ENCODE peak calls at places on chromosome 15, in nine cellular contexts. One of them, this sample, is unnamed.

GRCh38 chr15:78925956-78926743 is 18.7 kb downstream of the CTSH start:
- DNase-seq in iPS DF 6.9: no peak
- DNase-seq in esophagus muscularis mucosa: no peak
- DNase-seq in tibial nerve: no peak
- DNase-seq in GM23338: peak; percentile 24
- DNase-seq in fibroblast of lung: no peak
- DNase-seq in gastrocnemius medialis: no peak
- DNase-seq in cardiac muscle cell: no peak
- DNase-seq in IMR-90: no peak
- DNase-seq in this sample: peak; percentile 62

GRCh38 chr15:33735637-33736247 is 232.6 kb upstream of the CHRM5 start:
- DNase-seq in iPS DF 6.9: no peak
- DNase-seq in esophagus muscularis mucosa: no peak
- DNase-seq in tibial nerve: no peak
- DNase-seq in GM23338: peak; percentile 60
- DNase-seq in fibroblast of lung: peak; percentile 39
- DNase-seq in gastrocnemius medialis: no peak
- DNase-seq in cardiac muscle cell: peak; percentile 62
- DNase-seq in IMR-90: peak; percentile 41
- DNase-seq in this sample: peak; percentile 72

GRCh38 chr15:44084171-44084570 is 110.9 kb downstream of the FRMD5 start:
- DNase-seq in iPS DF 6.9: no peak
- DNase-seq in esophagus muscularis mucosa: no peak
- DNase-seq in tibial nerve: no peak
- DNase-seq in GM23338: no peak
- DNase-seq in fibroblast of lung: peak; percentile 80
- DNase-seq in gastrocnemius medialis: no peak
- DNase-seq in cardiac muscle cell: no peak
- DNase-seq in IMR-90: no peak
- DNase-seq in this sample: no peak

GRCh38 chr15:58510715-58511465 is 79.1 kb downstream of the LIPC start:
- DNase-seq in iPS DF 6.9: no peak
- DNase-seq in esophagus muscularis mucosa: no peak
- DNase-seq in tibial nerve: no peak
- DNase-seq in GM23338: no peak
- DNase-seq in fibroblast of lung: peak; percentile 42
- DNase-seq in gastrocnemius medialis: no peak
- DNase-seq in cardiac muscle cell: peak; percentile 43
- DNase-seq in IMR-90: peak; percentile 51
- DNase-seq in this sample: peak; percentile 11

GRCh38 chr15:89088605-89089315 is 504 bp downstream of the ABHD2 start:
- DNase-seq in iPS DF 6.9: no peak
- DNase-seq in esophagus muscularis mucosa: no peak
- DNase-seq in tibial nerve: no peak
- DNase-seq in GM23338: peak; percentile 42
- DNase-seq in fibroblast of lung: peak; percentile 36
- DNase-seq in gastrocnemius medialis: peak; percentile 68
- DNase-seq in cardiac muscle cell: peak; percentile 31
- DNase-seq in IMR-90: peak; percentile 34
- DNase-seq in this sample: no peak

GRCh38 chr15:85047271-85047948 is 65.8 kb downstream of the PDE8A start:
- DNase-seq in iPS DF 6.9: no peak
- DNase-seq in esophagus muscularis mucosa: no peak
- DNase-seq in tibial nerve: no peak
- DNase-seq in GM23338: peak; percentile 21
- DNase-seq in fibroblast of lung: peak; percentile 96
- DNase-seq in gastrocnemius medialis: peak; percentile 36
- DNase-seq in cardiac muscle cell: peak; percentile 96
- DNase-seq in IMR-90: peak; percentile 99
- DNase-seq in this sample: no peak

GRCh38 chr15:25737218-25737643 is 125.9 kb downstream of the ATP10A start:
- DNase-seq in iPS DF 6.9: no peak
- DNase-seq in esophagus muscularis mucosa: peak; percentile 90
- DNase-seq in tibial nerve: peak; percentile 36
- DNase-seq in GM23338: no peak
- DNase-seq in fibroblast of lung: peak; percentile 48
- DNase-seq in gastrocnemius medialis: no peak
- DNase-seq in cardiac muscle cell: no peak
- DNase-seq in IMR-90: peak; percentile 41
- DNase-seq in this sample: no peak

GRCh38 chr15:51499379-51499976 is 123.1 kb downstream of the DMXL2 start:
- DNase-seq in iPS DF 6.9: peak; percentile 27
- DNase-seq in esophagus muscularis mucosa: no peak
- DNase-seq in tibial nerve: no peak
- DNase-seq in GM23338: peak; percentile 79
- DNase-seq in fibroblast of lung: peak; percentile 39
- DNase-seq in gastrocnemius medialis: no peak
- DNase-seq in cardiac muscle cell: peak; percentile 67
- DNase-seq in IMR-90: peak; percentile 63
- DNase-seq in this sample: no peak

GRCh38 chr15:97858278-97858677 is 102.2 kb upstream of the ARRDC4 start:
- DNase-seq in iPS DF 6.9: no peak
- DNase-seq in esophagus muscularis mucosa: no peak
- DNase-seq in tibial nerve: no peak
- DNase-seq in GM23338: no peak
- DNase-seq in fibroblast of lung: no peak
- DNase-seq in gastrocnemius medialis: no peak
- DNase-seq in cardiac muscle cell: no peak
- DNase-seq in IMR-90: no peak
- DNase-seq in this sample: no peak

GRCh38 chr15:38414351-38414750 is 39.6 kb upstream of the FAM98B start:
- DNase-seq in iPS DF 6.9: peak; percentile 39
- DNase-seq in esophagus muscularis mucosa: no peak
- DNase-seq in tibial nerve: no peak
- DNase-seq in GM23338: peak; percentile 81
- DNase-seq in fibroblast of lung: peak; percentile 54
- DNase-seq in gastrocnemius medialis: peak; percentile 27
- DNase-seq in cardiac muscle cell: peak; percentile 89
- DNase-seq in IMR-90: peak; percentile 75
- DNase-seq in this sample: peak; percentile 77

GRCh38 chr15:35252351-35252865 is 167.3 kb upstream of the NANOGP8 start:
- DNase-seq in iPS DF 6.9: no peak
- DNase-seq in esophagus muscularis mucosa: no peak
- DNase-seq in tibial nerve: no peak
- DNase-seq in GM23338: no peak
- DNase-seq in fibroblast of lung: no peak
- DNase-seq in gastrocnemius medialis: no peak
- DNase-seq in cardiac muscle cell: no peak
- DNase-seq in IMR-90: no peak
- DNase-seq in this sample: no peak

GRCh38 chr15:70494861-70495571 is 268.3 kb downstream of the UACA start:
- DNase-seq in iPS DF 6.9: no peak
- DNase-seq in esophagus muscularis mucosa: no peak
- DNase-seq in tibial nerve: no peak
- DNase-seq in GM23338: no peak
- DNase-seq in fibroblast of lung: peak; percentile 96
- DNase-seq in gastrocnemius medialis: no peak
- DNase-seq in cardiac muscle cell: peak; percentile 91
- DNase-seq in IMR-90: peak; percentile 96
- DNase-seq in this sample: peak; percentile 65

GRCh38 chr15:50685976-50686467 is 575 bp downstream of the TRPM7 start:
- DNase-seq in iPS DF 6.9: peak; percentile 5
- DNase-seq in esophagus muscularis mucosa: no peak
- DNase-seq in tibial nerve: peak; percentile 21
- DNase-seq in GM23338: peak; percentile 75
- DNase-seq in fibroblast of lung: peak; percentile 60
- DNase-seq in gastrocnemius medialis: peak; percentile 39
- DNase-seq in cardiac muscle cell: peak; percentile 65
- DNase-seq in IMR-90: peak; percentile 47
- DNase-seq in this sample: peak; percentile 86

GRCh38 chr15:48330045-48330840 is 986 bp upstream of the DUT start:
- DNase-seq in iPS DF 6.9: no peak
- DNase-seq in esophagus muscularis mucosa: no peak
- DNase-seq in tibial nerve: no peak
- DNase-seq in GM23338: peak; percentile 36
- DNase-seq in fibroblast of lung: peak; percentile 45
- DNase-seq in gastrocnemius medialis: no peak
- DNase-seq in cardiac muscle cell: peak; percentile 29
- DNase-seq in IMR-90: peak; percentile 8
- DNase-seq in this sample: no peak

GRCh38 chr15:64476550-64476949 is 16.2 kb downstream of the ZNF609 start:
- DNase-seq in iPS DF 6.9: no peak
- DNase-seq in esophagus muscularis mucosa: no peak
- DNase-seq in tibial nerve: no peak
- DNase-seq in GM23338: no peak
- DNase-seq in fibroblast of lung: no peak
- DNase-seq in gastrocnemius medialis: no peak
- DNase-seq in cardiac muscle cell: no peak
- DNase-seq in IMR-90: no peak
- DNase-seq in this sample: no peak

GRCh38 chr15:99321477-99321876 is 70.2 kb downstream of the LRRC28 start:
- DNase-seq in iPS DF 6.9: no peak
- DNase-seq in esophagus muscularis mucosa: no peak
- DNase-seq in tibial nerve: no peak
- DNase-seq in GM23338: no peak
- DNase-seq in fibroblast of lung: peak; percentile 53
- DNase-seq in gastrocnemius medialis: no peak
- DNase-seq in cardiac muscle cell: no peak
- DNase-seq in IMR-90: no peak
- DNase-seq in this sample: no peak

GRCh38 chr15:99324700-99325099 is 73.4 kb downstream of the LRRC28 start:
- DNase-seq in iPS DF 6.9: no peak
- DNase-seq in esophagus muscularis mucosa: no peak
- DNase-seq in tibial nerve: no peak
- DNase-seq in GM23338: no peak
- DNase-seq in fibroblast of lung: no peak
- DNase-seq in gastrocnemius medialis: no peak
- DNase-seq in cardiac muscle cell: no peak
- DNase-seq in IMR-90: no peak
- DNase-seq in this sample: no peak

GRCh38 chr15:99320374-99321215 is 69.3 kb downstream of the LRRC28 start:
- DNase-seq in iPS DF 6.9: no peak
- DNase-seq in esophagus muscularis mucosa: no peak
- DNase-seq in tibial nerve: no peak
- DNase-seq in GM23338: no peak
- DNase-seq in fibroblast of lung: no peak
- DNase-seq in gastrocnemius medialis: no peak
- DNase-seq in cardiac muscle cell: no peak
- DNase-seq in IMR-90: no peak
- DNase-seq in this sample: no peak

GRCh38 chr15:99324082-99324620 is 72.9 kb downstream of the LRRC28 start:
- DNase-seq in iPS DF 6.9: no peak
- DNase-seq in esophagus muscularis mucosa: no peak
- DNase-seq in tibial nerve: no peak
- DNase-seq in GM23338: no peak
- DNase-seq in fibroblast of lung: peak; percentile 95
- DNase-seq in gastrocnemius medialis: peak; percentile 34
- DNase-seq in cardiac muscle cell: peak; percentile 59
- DNase-seq in IMR-90: peak; percentile 83
- DNase-seq in this sample: no peak

DNA sequence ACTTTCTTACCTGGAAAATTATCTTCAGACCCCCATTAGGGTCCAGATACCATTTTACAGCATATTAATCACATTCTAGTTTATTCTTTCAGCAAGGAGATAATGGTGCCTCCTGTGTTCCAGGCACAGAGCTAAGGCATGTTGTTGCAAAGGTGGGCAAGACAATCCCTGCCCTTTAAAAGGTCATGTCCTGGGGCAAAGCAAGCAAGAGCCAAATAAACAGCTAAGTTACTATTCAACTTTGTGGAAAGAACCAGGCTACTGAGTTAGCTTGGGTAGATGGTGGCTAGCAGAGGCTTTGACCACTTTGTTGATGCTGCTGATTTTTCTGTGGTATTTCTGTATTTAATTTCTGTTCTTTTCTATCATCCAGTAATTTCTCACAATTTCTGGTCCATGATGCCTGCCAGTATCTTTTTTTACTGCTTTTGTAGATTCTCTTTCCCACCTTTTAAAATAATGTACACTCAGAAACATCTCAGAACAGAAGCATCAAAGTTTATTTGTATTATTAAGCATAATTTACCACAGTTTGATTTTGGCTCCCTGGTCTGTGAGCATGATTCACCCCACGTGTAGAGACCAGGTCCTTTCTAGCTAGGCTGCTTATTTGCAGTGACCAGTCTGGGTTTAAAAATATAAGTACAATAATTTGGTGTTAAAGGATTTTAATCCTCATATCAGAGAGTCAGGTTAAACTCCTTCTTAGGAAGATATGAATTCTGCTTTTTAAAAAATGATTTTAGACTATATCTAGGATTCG is 71.5 kb downstream of the LRRC28 start:
- DNase-seq in iPS DF 6.9: no peak
- DNase-seq in esophagus muscularis mucosa: no peak
- DNase-seq in tibial nerve: no peak
- DNase-seq in GM23338: no peak
- DNase-seq in fibroblast of lung: peak; percentile 58
- DNase-seq in gastrocnemius medialis: no peak
- DNase-seq in cardiac muscle cell: no peak
- DNase-seq in IMR-90: peak; percentile 47
- DNase-seq in this sample: no peak
- H3K27ac ChIP-seq in iPS DF 6.9: no peak overlapping the region
- H3K27ac ChIP-seq in esophagus muscularis mucosa: no peak overlapping the region
- H3K27ac ChIP-seq in tibial nerve: no peak overlapping the region
- H3K27ac ChIP-seq in GM23338: no peak overlapping the region
- H3K27ac ChIP-seq in fibroblast of lung: no peak overlapping the region
- H3K27ac ChIP-seq in gastrocnemius medialis: peak overlapping the region; percentile 78
- H3K27ac ChIP-seq in cardiac muscle cell: peak overlapping the region; percentile 84
- H3K27ac ChIP-seq in IMR-90: no peak overlapping the region
- H3K27ac ChIP-seq in this sample: no peak overlapping the region

DNA sequence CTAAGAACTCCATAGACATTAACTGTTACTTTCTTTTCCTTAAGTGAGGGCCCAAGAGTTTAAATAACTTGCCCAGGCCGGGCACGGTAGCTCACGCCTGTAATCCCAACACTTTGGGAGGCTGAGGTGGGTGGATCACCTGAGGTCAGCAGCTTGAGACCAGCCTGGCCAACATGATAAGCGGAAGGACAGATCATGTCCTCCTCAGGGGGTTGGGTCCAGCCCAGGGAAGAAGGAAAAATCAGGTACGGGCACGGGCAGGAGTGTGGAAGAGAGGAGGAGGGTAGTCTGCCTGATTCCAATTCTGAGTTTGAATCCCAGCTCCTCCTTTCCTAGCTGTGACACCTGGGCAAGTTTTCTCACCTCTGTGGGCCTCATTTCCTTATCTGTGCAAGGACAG is 118.8 kb downstream of the ANP32A start:
- DNase-seq in iPS DF 6.9: no peak
- DNase-seq in esophagus muscularis mucosa: no peak
- DNase-seq in tibial nerve: no peak
- DNase-seq in GM23338: no peak
- DNase-seq in fibroblast of lung: no peak
- DNase-seq in gastrocnemius medialis: no peak
- DNase-seq in cardiac muscle cell: no peak
- DNase-seq in IMR-90: no peak
- DNase-seq in this sample: no peak
- H3K4me1 ChIP-seq in iPS DF 6.9: peaks cover 7% of the 10 kb centered on the region
- H3K4me1 ChIP-seq in esophagus muscularis mucosa: peaks cover 50% of the 10 kb centered on the region
- H3K4me1 ChIP-seq in tibial nerve: no peaks in the 10 kb centered on the region
- H3K4me1 ChIP-seq in GM23338: peaks cover 3% of the 10 kb centered on the region
- H3K4me1 ChIP-seq in fibroblast of lung: peaks cover 3% of the 10 kb centered on the region
- H3K4me1 ChIP-seq in gastrocnemius medialis: peaks cover 23% of the 10 kb centered on the region
- H3K4me1 ChIP-seq in cardiac muscle cell: peaks cover 64% of the 10 kb centered on the region
- H3K4me1 ChIP-seq in IMR-90: peaks cover 10% of the 10 kb centered on the region
- H3K4me1 ChIP-seq in this sample: peaks cover 15% of the 10 kb centered on the region

GRCh38 chr15:72340366-72340765 is 20.4 kb upstream of the CELF6 start:
- DNase-seq in iPS DF 6.9: no peak
- DNase-seq in esophagus muscularis mucosa: no peak
- DNase-seq in tibial nerve: no peak
- DNase-seq in GM23338: no peak
- DNase-seq in fibroblast of lung: peak; percentile 10
- DNase-seq in gastrocnemius medialis: no peak
- DNase-seq in cardiac muscle cell: peak; percentile 33
- DNase-seq in IMR-90: peak; percentile 12
- DNase-seq in this sample: no peak
- H3K27ac ChIP-seq in iPS DF 6.9: no peak overlapping the region
- H3K27ac ChIP-seq in esophagus muscularis mucosa: peak overlapping the region; percentile 77
- H3K27ac ChIP-seq in tibial nerve: no peak overlapping the region
- H3K27ac ChIP-seq in GM23338: no peak overlapping the region
- H3K27ac ChIP-seq in fibroblast of lung: peak overlapping the region; percentile 51
- H3K27ac ChIP-seq in gastrocnemius medialis: no peak overlapping the region
- H3K27ac ChIP-seq in cardiac muscle cell: no peak overlapping the region
- H3K27ac ChIP-seq in IMR-90: peak overlapping the region; percentile 1
- H3K27ac ChIP-seq in this sample: no peak overlapping the region

GRCh38 chr15:81105521-81105920 is 28.5 kb upstream of the CFAP161 start:
- DNase-seq in iPS DF 6.9: no peak
- DNase-seq in esophagus muscularis mucosa: no peak
- DNase-seq in tibial nerve: no peak
- DNase-seq in GM23338: no peak
- DNase-seq in fibroblast of lung: no peak
- DNase-seq in gastrocnemius medialis: no peak
- DNase-seq in cardiac muscle cell: no peak
- DNase-seq in IMR-90: no peak
- DNase-seq in this sample: no peak
- H3K4me1 ChIP-seq in iPS DF 6.9: no peaks in the 10 kb centered on the region
- H3K4me1 ChIP-seq in esophagus muscularis mucosa: no peaks in the 10 kb centered on the region
- H3K4me1 ChIP-seq in tibial nerve: no peaks in the 10 kb centered on the region
- H3K4me1 ChIP-seq in GM23338: no peaks in the 10 kb centered on the region
- H3K4me1 ChIP-seq in fibroblast of lung: no peaks in the 10 kb centered on the region
- H3K4me1 ChIP-seq in gastrocnemius medialis: no peaks in the 10 kb centered on the region
- H3K4me1 ChIP-seq in cardiac muscle cell: no peaks in the 10 kb centered on the region
- H3K4me1 ChIP-seq in IMR-90: peaks cover 1% of the 10 kb centered on the region
- H3K4me1 ChIP-seq in this sample: no peaks in the 10 kb centered on the region